ENCODE peak calls at places on chromosomes 5 and 9, in eight cellular contexts. Y is stomach, J is neural crest cell, L is thoracic aorta, B is BE2C, A is epithelial cell of esophagus, F is HFFc6, P is left ventricle myocardium inferior. O is an unnamed sample.
A peak's percentile ranks its signal among the peaks of the same experiment; 100 is the strongest.

GRCh38 chr9:86513429-86513828 is 159.2 kb upstream of the TUT7 start:
- DNase-seq in Y (no peak), J (no peak), L (no peak), B (no peak), A (no peak), F (no peak), P (no peak), O (no peak)

GRCh38 chr5:11234501-11234911 is 473.5 kb upstream of the DAP start:
- DNase-seq in Y (no peak), J (no peak), L (no peak), B (no peak), A (no peak), F (no peak), P (peak; percentile 15), O (no peak)

GRCh38 chr5:42467981-42468524 is 44.8 kb downstream of the GHR start:
- DNase-seq in Y (no peak), J (no peak), L (no peak), B (no peak), A (peak; percentile 15), F (no peak), P (no peak), O (no peak)

GRCh38 chr9:114156658-114157421 is 1.5 kb downstream of the COL27A1 start:
- DNase-seq in Y (peak; percentile 45), J (peak; percentile 36), L (no peak), B (peak; percentile 48), A (peak; percentile 85), F (peak; percentile 88), P (peak; percentile 62), O (no peak)

GRCh38 chr9:130994546-130995398 is 14.2 kb upstream of the LAMC3 start:
- DNase-seq in Y (no peak), J (no peak), L (no peak), B (no peak), A (no peak), F (no peak), P (no peak), O (no peak)

GRCh38 chr5:178068293-178068692 is 45.0 kb upstream of the N4BP3 start:
- DNase-seq in Y (no peak), J (no peak), L (no peak), B (no peak), A (no peak), F (no peak), P (no peak), O (peak; percentile 31)

GRCh38 chr5:133321833-133322420 is 270.1 kb downstream of the HSPA4 start:
- DNase-seq in Y (no peak), J (no peak), L (no peak), B (no peak), A (no peak), F (no peak), P (no peak), O (peak; percentile 73)

GRCh38 chr9:70510157-70510770 is 95.8 kb upstream of the KLF9 start:
- DNase-seq in Y (peak; percentile 56), J (peak; percentile 22), L (no peak), B (peak; percentile 55), A (peak; percentile 51), F (no peak), P (peak; percentile 30), O (peak; percentile 17)

DNA sequence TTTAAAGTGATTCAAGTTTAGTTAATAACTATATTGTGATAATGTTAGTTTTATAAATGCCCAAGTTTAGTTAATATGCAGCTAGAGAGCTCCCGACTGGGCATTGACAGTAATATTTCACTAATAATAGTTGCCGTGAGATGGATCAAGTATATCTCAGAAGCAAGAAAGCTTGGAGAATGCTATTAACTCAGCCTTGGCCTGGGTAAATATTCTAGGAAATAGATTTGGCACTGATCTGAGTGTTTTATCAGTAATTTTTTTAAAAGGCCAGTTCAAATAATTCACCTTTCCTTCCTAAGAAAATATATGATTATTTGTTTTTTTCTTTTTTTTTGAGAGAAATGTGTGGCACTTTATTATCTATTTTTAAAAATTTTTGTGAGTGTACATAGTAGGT is 305.3 kb downstream of the CSNK1G3 start:
- DNase-seq in Y (no peak), J (no peak), L (no peak), B (no peak), A (no peak), F (no peak), P (no peak), O (no peak)
- TF ChIP-seq CTCF in Y (no peak), J (no peak), L (no peak), B (no peak), A (no peak), F (no peak), P (no peak), O (no peak)

GRCh38 chr9:111074395-111074794 is 36.1 kb upstream of the LPAR1 start:
- DNase-seq in Y (no peak), J (no peak), L (no peak), B (no peak), A (no peak), F (no peak), P (no peak), O (no peak)
- TF ChIP-seq CTCF in Y (no peak), J (no peak), L (no peak), B (peak; percentile 24), A (no peak), F (peak; percentile 27), P (no peak), O (no peak)

DNA sequence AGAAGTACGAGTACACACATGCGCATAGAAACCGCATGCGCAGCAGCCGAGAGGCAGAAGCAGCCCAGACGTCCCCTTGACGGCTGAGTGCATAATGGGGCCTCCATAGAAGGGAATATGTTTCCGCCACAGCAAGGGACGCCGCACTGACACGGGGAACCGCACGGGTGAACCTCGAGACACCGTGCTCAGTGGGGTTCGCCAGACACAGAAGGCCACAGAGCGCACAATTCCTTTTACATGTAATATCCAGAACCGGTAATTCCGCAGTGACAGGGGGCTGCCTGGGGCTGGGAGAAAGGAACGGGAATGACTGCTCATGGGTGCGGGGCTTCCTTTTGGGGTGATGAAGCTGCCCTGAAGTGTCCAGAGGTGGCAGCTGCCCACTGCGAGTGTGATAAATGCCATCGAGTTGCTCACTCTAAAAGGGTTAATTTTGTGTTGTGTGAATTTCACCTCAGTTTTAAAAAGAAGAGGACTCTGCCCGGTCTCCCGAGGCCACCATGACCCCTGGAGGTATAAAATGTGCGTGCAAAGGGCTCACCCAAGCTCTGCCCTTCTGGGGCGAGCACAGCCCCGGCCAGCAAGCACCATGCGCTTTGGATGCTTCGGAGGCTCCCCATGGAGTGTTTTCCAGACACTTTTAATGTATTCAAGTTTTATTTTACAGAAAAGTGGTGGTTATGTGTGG is 29.7 kb downstream of the MRPL36 start:
- DNase-seq in Y (no peak), J (no peak), L (no peak), B (no peak), A (no peak), F (no peak), P (no peak), O (no peak)
- TF ChIP-seq CTCF in Y (no peak), J (no peak), L (no peak), B (no peak), A (no peak), F (no peak), P (no peak), O (no peak)

DNA sequence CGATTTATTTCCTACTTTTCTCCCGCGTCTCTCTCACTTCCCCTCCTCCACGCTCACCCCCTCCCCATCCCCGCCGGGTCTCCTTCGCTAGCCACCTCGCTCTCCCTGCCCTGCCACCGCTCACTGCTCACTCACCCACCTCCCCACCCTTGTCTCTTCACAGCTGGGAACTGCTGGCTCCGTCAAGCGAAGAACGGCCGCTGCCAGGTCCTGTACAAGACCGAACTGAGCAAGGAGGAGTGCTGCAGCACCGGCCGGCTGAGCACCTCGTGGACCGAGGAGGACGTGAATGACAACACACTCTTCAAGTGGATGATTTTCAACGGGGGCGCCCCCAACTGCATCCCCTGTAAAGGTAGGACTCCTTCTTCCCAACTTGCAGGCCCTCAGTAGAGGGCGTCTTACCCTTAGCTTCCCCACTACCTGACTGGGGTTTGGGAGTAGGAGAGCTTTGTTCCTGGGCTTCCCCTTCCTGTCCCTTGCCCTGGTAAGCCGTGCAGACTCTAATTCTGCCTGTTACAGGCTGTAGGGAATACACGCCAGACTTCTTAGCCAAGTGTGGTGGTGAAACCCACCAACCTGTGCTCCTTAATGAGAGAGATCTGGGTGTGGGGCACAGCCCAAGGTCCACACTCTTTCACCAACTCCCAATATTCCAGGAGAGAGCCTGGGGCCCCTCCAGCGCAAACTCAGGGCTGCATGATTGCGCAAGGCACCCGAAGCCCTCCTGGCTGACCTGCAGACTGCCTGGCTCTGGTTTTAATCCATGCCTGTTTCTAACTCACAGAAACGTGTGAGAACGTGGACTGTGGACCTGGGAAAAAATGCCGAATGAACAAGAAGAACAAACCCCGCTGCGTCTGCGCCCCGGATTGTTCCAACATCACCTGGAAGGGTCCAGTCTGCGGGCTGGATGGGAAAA is 2.5 kb downstream of the FST start:
- DNase-seq in Y (peak; percentile 41), J (peak; percentile 18), L (no peak), B (peak; percentile 22), A (peak; percentile 60), F (no peak), P (peak; percentile 29), O (peak; percentile 48)
- TF ChIP-seq CTCF in Y (no peak), J (no peak), L (no peak), B (peak; percentile 30), A (peak; percentile 47), F (peak; percentile 30), P (peak; percentile 26), O (peak; percentile 26)

DNA sequence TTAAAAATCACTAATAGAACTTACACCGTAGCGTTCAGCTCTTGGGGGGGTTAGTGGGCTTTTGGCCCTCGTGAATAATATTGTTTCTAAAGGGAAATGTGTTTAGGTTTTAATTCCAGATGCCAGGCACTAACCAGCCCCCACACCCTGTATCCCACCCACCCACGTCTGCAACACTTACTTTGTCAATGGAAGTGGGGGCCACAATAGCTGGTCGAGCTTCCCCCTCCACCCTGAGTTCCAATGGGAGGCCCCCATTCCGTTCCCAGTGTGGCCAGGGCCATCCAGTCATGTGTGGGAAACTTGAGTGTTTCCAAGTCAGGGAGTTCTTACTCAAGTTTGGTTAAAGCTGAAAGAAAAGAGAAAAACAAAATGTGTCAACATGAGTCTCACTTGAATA is 271.4 kb downstream of the ENC1 start:
- DNase-seq in Y (no peak), J (no peak), L (no peak), B (no peak), A (no peak), F (no peak), P (no peak), O (no peak)
- TF ChIP-seq CTCF in Y (no peak), J (no peak), L (no peak), B (no peak), A (no peak), F (no peak), P (no peak), O (no peak)

O was measured in GM13976.